ENCODE peak calls at places on chromosomes 16 and 17, in nine cellular contexts. One of them, this sample, is unnamed.

GRCh38 chr17:16075949-16076348 is 76.3 kb downstream of the TTC19 start:
- DNase-seq in PC-9: no peak
- DNase-seq in AG10803: no peak
- DNase-seq in heart left ventricle: no peak
- DNase-seq in osteoblast: no peak
- DNase-seq in cardiac muscle cell: no peak
- DNase-seq in sigmoid colon: no peak
- DNase-seq in lung: no peak
- DNase-seq in left ventricle myocardium inferior: no peak
- DNase-seq in this sample: no peak

GRCh38 chr17:64244165-64244564 is 18.9 kb downstream of the TEX2 start:
- DNase-seq in PC-9: no peak
- DNase-seq in AG10803: peak
- DNase-seq in heart left ventricle: no peak
- DNase-seq in osteoblast: no peak
- DNase-seq in cardiac muscle cell: peak
- DNase-seq in sigmoid colon: no peak
- DNase-seq in lung: no peak
- DNase-seq in left ventricle myocardium inferior: no peak
- DNase-seq in this sample: no peak

GRCh38 chr17:35432176-35433074 is at the start of gene SLFN12:
- DNase-seq in PC-9: peak
- DNase-seq in AG10803: peak
- DNase-seq in heart left ventricle: peak
- DNase-seq in osteoblast: peak
- DNase-seq in cardiac muscle cell: peak
- DNase-seq in sigmoid colon: peak
- DNase-seq in lung: peak
- DNase-seq in left ventricle myocardium inferior: peak
- DNase-seq in this sample: no peak

GRCh38 chr17:17526369-17526768 is 30.2 kb upstream of the RASD1 start:
- DNase-seq in PC-9: no peak
- DNase-seq in AG10803: no peak
- DNase-seq in heart left ventricle: peak
- DNase-seq in osteoblast: peak
- DNase-seq in cardiac muscle cell: no peak
- DNase-seq in sigmoid colon: peak
- DNase-seq in lung: no peak
- DNase-seq in left ventricle myocardium inferior: peak
- DNase-seq in this sample: no peak

GRCh38 chr16:87780385-87780989 is 14.7 kb upstream of the KLHDC4 start:
- DNase-seq in PC-9: no peak
- DNase-seq in AG10803: peak
- DNase-seq in heart left ventricle: peak
- DNase-seq in osteoblast: peak
- DNase-seq in cardiac muscle cell: peak
- DNase-seq in sigmoid colon: no peak
- DNase-seq in lung: peak
- DNase-seq in left ventricle myocardium inferior: peak
- DNase-seq in this sample: no peak

GRCh38 chr17:79090503-79091372 is 16.1 kb downstream of the ENGASE start:
- DNase-seq in PC-9: no peak
- DNase-seq in AG10803: no peak
- DNase-seq in heart left ventricle: no peak
- DNase-seq in osteoblast: peak
- DNase-seq in cardiac muscle cell: peak
- DNase-seq in sigmoid colon: no peak
- DNase-seq in lung: no peak
- DNase-seq in left ventricle myocardium inferior: no peak
- DNase-seq in this sample: no peak

GRCh38 chr17:44266402-44267164 is 1.4 kb downstream of the SLC4A1 start:
- DNase-seq in PC-9: no peak
- DNase-seq in AG10803: no peak
- DNase-seq in heart left ventricle: no peak
- DNase-seq in osteoblast: peak
- DNase-seq in cardiac muscle cell: no peak
- DNase-seq in sigmoid colon: no peak
- DNase-seq in lung: no peak
- DNase-seq in left ventricle myocardium inferior: no peak
- DNase-seq in this sample: no peak

GRCh38 chr16:4561565-4561964 is 5.4 kb downstream of the C16orf96 start:
- DNase-seq in PC-9: no peak
- DNase-seq in AG10803: no peak
- DNase-seq in heart left ventricle: no peak
- DNase-seq in osteoblast: no peak
- DNase-seq in cardiac muscle cell: no peak
- DNase-seq in sigmoid colon: no peak
- DNase-seq in lung: no peak
- DNase-seq in left ventricle myocardium inferior: no peak
- DNase-seq in this sample: no peak

GRCh38 chr17:17515921-17516295 is 19.7 kb upstream of the RASD1 start:
- DNase-seq in PC-9: no peak
- DNase-seq in AG10803: peak
- DNase-seq in heart left ventricle: no peak
- DNase-seq in osteoblast: peak
- DNase-seq in cardiac muscle cell: peak
- DNase-seq in sigmoid colon: no peak
- DNase-seq in lung: no peak
- DNase-seq in left ventricle myocardium inferior: no peak
- DNase-seq in this sample: no peak

GRCh38 chr16:14669776-14670175 is 24.3 kb downstream of the PLA2G10 start:
- DNase-seq in PC-9: no peak
- DNase-seq in AG10803: no peak
- DNase-seq in heart left ventricle: no peak
- DNase-seq in osteoblast: peak
- DNase-seq in cardiac muscle cell: no peak
- DNase-seq in sigmoid colon: no peak
- DNase-seq in lung: peak
- DNase-seq in left ventricle myocardium inferior: no peak
- DNase-seq in this sample: no peak

GRCh38 chr17:34156741-34157589 is 98.1 kb upstream of the CCL2 start:
- DNase-seq in PC-9: no peak
- DNase-seq in AG10803: no peak
- DNase-seq in heart left ventricle: no peak
- DNase-seq in osteoblast: peak
- DNase-seq in cardiac muscle cell: peak
- DNase-seq in sigmoid colon: no peak
- DNase-seq in lung: no peak
- DNase-seq in left ventricle myocardium inferior: no peak
- DNase-seq in this sample: no peak

GRCh38 chr17:17075037-17075755 is 32.9 kb downstream of the MPRIP start:
- DNase-seq in PC-9: no peak
- DNase-seq in AG10803: peak
- DNase-seq in heart left ventricle: peak
- DNase-seq in osteoblast: peak
- DNase-seq in cardiac muscle cell: peak
- DNase-seq in sigmoid colon: peak
- DNase-seq in lung: no peak
- DNase-seq in left ventricle myocardium inferior: peak
- DNase-seq in this sample: no peak

GRCh38 chr17:17347234-17347955 is 44.2 kb downstream of the NT5M start:
- DNase-seq in PC-9: no peak
- DNase-seq in AG10803: no peak
- DNase-seq in heart left ventricle: no peak
- DNase-seq in osteoblast: peak
- DNase-seq in cardiac muscle cell: no peak
- DNase-seq in sigmoid colon: no peak
- DNase-seq in lung: no peak
- DNase-seq in left ventricle myocardium inferior: no peak
- DNase-seq in this sample: peak

GRCh38 chr16:80914379-80915078 is 92.2 kb downstream of the CMC2 start:
- DNase-seq in PC-9: peak
- DNase-seq in AG10803: no peak
- DNase-seq in heart left ventricle: no peak
- DNase-seq in osteoblast: no peak
- DNase-seq in cardiac muscle cell: no peak
- DNase-seq in sigmoid colon: no peak
- DNase-seq in lung: no peak
- DNase-seq in left ventricle myocardium inferior: no peak
- DNase-seq in this sample: no peak

GRCh38 chr17:77247048-77247541 is 106.3 kb downstream of the SEC14L1 start:
- DNase-seq in PC-9: no peak
- DNase-seq in AG10803: peak
- DNase-seq in heart left ventricle: peak
- DNase-seq in osteoblast: peak
- DNase-seq in cardiac muscle cell: peak
- DNase-seq in sigmoid colon: peak
- DNase-seq in lung: peak
- DNase-seq in left ventricle myocardium inferior: peak
- DNase-seq in this sample: peak
- H3K4me3 ChIP-seq in PC-9: peak
- H3K4me3 ChIP-seq in AG10803: peak
- H3K4me3 ChIP-seq in heart left ventricle: peak
- H3K4me3 ChIP-seq in osteoblast: peak
- H3K4me3 ChIP-seq in cardiac muscle cell: peak
- H3K4me3 ChIP-seq in sigmoid colon: peak
- H3K4me3 ChIP-seq in lung: no peak
- H3K4me3 ChIP-seq in left ventricle myocardium inferior: peak
- H3K4me3 ChIP-seq in this sample: peak

DNA sequence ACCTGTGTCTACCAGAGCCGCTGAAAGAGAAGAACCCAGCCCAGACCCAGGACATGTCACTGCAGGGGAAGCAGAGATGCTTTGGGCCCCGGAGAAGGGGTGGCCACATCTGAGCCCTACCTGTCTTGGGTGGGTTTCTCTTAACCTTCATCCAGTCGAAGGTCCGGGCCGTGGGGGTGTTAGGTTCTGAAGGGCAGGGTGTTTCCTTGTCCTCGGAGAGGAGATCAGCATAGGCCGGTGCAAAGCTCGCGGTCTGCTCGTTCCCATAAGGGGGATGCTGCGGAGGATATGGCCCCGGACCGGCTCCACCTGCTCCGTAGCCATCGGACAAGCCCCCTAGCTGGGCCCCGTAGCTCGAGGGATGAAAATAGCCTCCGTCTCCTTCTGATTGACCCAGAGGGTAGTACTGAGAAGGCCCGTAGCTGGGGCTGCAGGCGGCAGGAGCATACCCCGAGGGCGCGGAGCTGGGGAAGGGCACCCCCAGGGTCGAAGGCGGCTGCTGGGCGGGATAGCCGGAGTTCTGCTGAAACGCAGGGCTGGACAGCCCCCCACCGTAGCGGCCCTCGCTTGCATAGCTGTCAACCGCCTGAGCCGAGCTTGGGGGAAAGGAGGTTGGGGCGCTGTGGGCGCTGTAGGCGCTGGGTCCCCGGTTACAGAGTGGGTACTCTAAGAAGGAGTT is 464 bp downstream of the HOXB1 start:
- DNase-seq in PC-9: no peak
- DNase-seq in AG10803: no peak
- DNase-seq in heart left ventricle: no peak
- DNase-seq in osteoblast: peak
- DNase-seq in cardiac muscle cell: no peak
- DNase-seq in sigmoid colon: no peak
- DNase-seq in lung: no peak
- DNase-seq in left ventricle myocardium inferior: no peak
- DNase-seq in this sample: no peak
- H3K4me3 ChIP-seq in PC-9: no peak
- H3K4me3 ChIP-seq in AG10803: no peak
- H3K4me3 ChIP-seq in heart left ventricle: no peak
- H3K4me3 ChIP-seq in osteoblast: no peak
- H3K4me3 ChIP-seq in cardiac muscle cell: no peak
- H3K4me3 ChIP-seq in sigmoid colon: no peak
- H3K4me3 ChIP-seq in lung: no peak
- H3K4me3 ChIP-seq in left ventricle myocardium inferior: no peak
- H3K4me3 ChIP-seq in this sample: no peak

GRCh38 chr16:67165121-67166034 is 833 bp downstream of the HSF4 start:
- DNase-seq in PC-9: peak
- DNase-seq in AG10803: no peak
- DNase-seq in heart left ventricle: no peak
- DNase-seq in osteoblast: peak
- DNase-seq in cardiac muscle cell: peak
- DNase-seq in sigmoid colon: no peak
- DNase-seq in lung: no peak
- DNase-seq in left ventricle myocardium inferior: no peak
- DNase-seq in this sample: no peak
- H3K4me3 ChIP-seq in PC-9: no peak
- H3K4me3 ChIP-seq in AG10803: no peak
- H3K4me3 ChIP-seq in heart left ventricle: no peak
- H3K4me3 ChIP-seq in osteoblast: no peak
- H3K4me3 ChIP-seq in cardiac muscle cell: no peak
- H3K4me3 ChIP-seq in sigmoid colon: peak
- H3K4me3 ChIP-seq in lung: no peak
- H3K4me3 ChIP-seq in left ventricle myocardium inferior: peak
- H3K4me3 ChIP-seq in this sample: peak

GRCh38 chr17:58002558-58002957 is 4.5 kb downstream of the SRSF1 start:
- DNase-seq in PC-9: no peak
- DNase-seq in AG10803: no peak
- DNase-seq in heart left ventricle: no peak
- DNase-seq in osteoblast: no peak
- DNase-seq in cardiac muscle cell: no peak
- DNase-seq in sigmoid colon: no peak
- DNase-seq in lung: no peak
- DNase-seq in left ventricle myocardium inferior: no peak
- DNase-seq in this sample: no peak

GRCh38 chr17:57999496-58000017 is 7.5 kb downstream of the SRSF1 start:
- DNase-seq in PC-9: peak
- DNase-seq in AG10803: peak
- DNase-seq in heart left ventricle: no peak
- DNase-seq in osteoblast: no peak
- DNase-seq in cardiac muscle cell: peak
- DNase-seq in sigmoid colon: no peak
- DNase-seq in lung: no peak
- DNase-seq in left ventricle myocardium inferior: no peak
- DNase-seq in this sample: no peak

GRCh38 chr17:58002973-58003372 is 4.1 kb downstream of the SRSF1 start:
- DNase-seq in PC-9: no peak
- DNase-seq in AG10803: no peak
- DNase-seq in heart left ventricle: no peak
- DNase-seq in osteoblast: no peak
- DNase-seq in cardiac muscle cell: no peak
- DNase-seq in sigmoid colon: no peak
- DNase-seq in lung: no peak
- DNase-seq in left ventricle myocardium inferior: no peak
- DNase-seq in this sample: no peak

GRCh38 chr17:58002154-58002553 is 4.9 kb downstream of the SRSF1 start:
- DNase-seq in PC-9: no peak
- DNase-seq in AG10803: no peak
- DNase-seq in heart left ventricle: no peak
- DNase-seq in osteoblast: no peak
- DNase-seq in cardiac muscle cell: no peak
- DNase-seq in sigmoid colon: no peak
- DNase-seq in lung: no peak
- DNase-seq in left ventricle myocardium inferior: no peak
- DNase-seq in this sample: no peak

DNA sequence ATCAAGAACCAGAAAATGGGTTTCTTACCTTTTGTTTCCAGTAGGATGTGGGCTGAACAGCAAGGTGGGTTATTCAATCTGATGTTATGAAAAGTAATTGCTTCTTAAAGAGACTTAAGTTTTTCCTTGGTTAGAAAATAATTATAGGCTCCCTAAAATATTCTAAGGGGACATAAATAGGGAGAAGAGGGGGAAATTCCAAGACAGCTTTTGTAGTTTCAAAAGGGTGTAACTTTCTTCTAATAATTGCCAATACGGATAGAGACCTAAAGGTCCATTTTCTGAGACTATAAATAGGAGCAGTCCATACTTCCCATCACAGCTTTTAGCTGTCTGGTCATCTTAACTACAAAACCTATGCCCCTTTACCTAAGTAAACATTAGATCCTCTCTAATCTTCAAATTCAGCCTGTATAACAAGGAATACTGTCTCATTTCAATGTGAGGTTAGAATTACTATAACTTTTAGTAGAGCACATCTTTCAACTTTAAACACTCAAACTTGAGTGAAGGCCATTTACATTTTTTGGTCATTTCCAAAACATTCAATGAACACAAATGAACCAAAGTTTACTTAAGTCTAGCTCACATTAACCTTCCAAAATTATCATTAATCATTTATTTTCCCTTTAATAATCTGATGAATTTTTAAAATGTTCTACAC is 5.5 kb downstream of the SRSF1 start:
- DNase-seq in PC-9: no peak
- DNase-seq in AG10803: no peak
- DNase-seq in heart left ventricle: no peak
- DNase-seq in osteoblast: no peak
- DNase-seq in cardiac muscle cell: no peak
- DNase-seq in sigmoid colon: no peak
- DNase-seq in lung: no peak
- DNase-seq in left ventricle myocardium inferior: no peak
- DNase-seq in this sample: no peak
- H3K4me3 ChIP-seq in PC-9: no peak
- H3K4me3 ChIP-seq in AG10803: no peak
- H3K4me3 ChIP-seq in heart left ventricle: no peak
- H3K4me3 ChIP-seq in osteoblast: no peak
- H3K4me3 ChIP-seq in cardiac muscle cell: no peak
- H3K4me3 ChIP-seq in sigmoid colon: no peak
- H3K4me3 ChIP-seq in lung: no peak
- H3K4me3 ChIP-seq in left ventricle myocardium inferior: no peak
- H3K4me3 ChIP-seq in this sample: no peak

This sample was measured in coronary artery.